ENCODE peak calls at places on chromosomes 16 and 17, in seven cellular contexts. Y, J, I, F, U, L and N are unnamed samples.

GRCh38 chr17:69945698-69946185 is 129.3 kb upstream of the KCNJ16 start:
- DNase-seq in L (no peak), Y (no peak), F (no peak), I (no peak), J (peak; percentile 17), U (no peak), N (no peak)

GRCh38 chr17:82297280-82297803 is 20.1 kb downstream of the CD7 start:
- DNase-seq in Y (peak; percentile 93), I (no peak), U (no peak), J (no peak), L (peak; percentile 90), F (peak; percentile 90), N (peak; percentile 90)

GRCh38 chr16:9068886-9069285 is 22.6 kb upstream of the HAPSTR1 start:
- DNase-seq in Y (no peak), J (no peak), L (no peak), I (no peak), F (no peak), U (no peak), N (no peak)

GRCh38 chr16:85285681-85286065 is 173.4 kb upstream of the CIBAR2 start:
- DNase-seq in L (no peak), F (no peak), U (no peak), Y (no peak), J (no peak), I (no peak), N (no peak)

GRCh38 chr16:16151315-16151714 is 72.0 kb downstream of the ABCC6 start:
- DNase-seq in J (peak; percentile 65), I (no peak), F (no peak), Y (no peak), L (no peak), U (no peak), N (no peak)

GRCh38 chr17:29155966-29156338 is 24.2 kb downstream of the MYO18A start:
- DNase-seq in L (no peak), I (no peak), Y (no peak), F (no peak), U (no peak), J (peak; percentile 68), N (no peak)

GRCh38 chr16:4501071-4501478 is 24.9 kb downstream of the HMOX2 start:
- DNase-seq in U (no peak), L (no peak), Y (no peak), J (peak; percentile 50), F (no peak), I (no peak), N (no peak)

GRCh38 chr17:81867123-81867951 is 3.8 kb downstream of the ARHGDIA start:
- DNase-seq in F (no peak), J (peak; percentile 52), I (no peak), L (no peak), U (no peak), Y (no peak), N (no peak)

GRCh38 chr16:78748471-78748929 is 649.0 kb downstream of the WWOX start:
- DNase-seq in L (peak; percentile 69), I (no peak), Y (no peak), U (no peak), F (no peak), J (no peak), N (no peak)

GRCh38 chr16:74462361-74462760 is 41.1 kb upstream of the CLEC18B start:
- DNase-seq in F (no peak), Y (no peak), L (no peak), I (no peak), U (no peak), J (no peak), N (no peak)

GRCh38 chr16:85718682-85719081 is 29.9 kb upstream of the GINS2 start:
- DNase-seq in U (no peak), I (no peak), Y (peak; percentile 70), L (no peak), J (no peak), F (no peak), N (no peak)

GRCh38 chr17:30716461-30717289 is 107.8 kb downstream of the CRLF3 start:
- DNase-seq in I (no peak), F (no peak), Y (no peak), U (no peak), L (no peak), J (peak; percentile 16), N (no peak)

GRCh38 chr16:52399116-52399515 is 147.8 kb downstream of the TOX3 start:
- DNase-seq in L (no peak), F (no peak), J (no peak), U (no peak), I (no peak), Y (no peak), N (no peak)

GRCh38 chr17:68296217-68297140 is 5.2 kb downstream of the ARSG start:
- DNase-seq in J (no peak), Y (no peak), F (peak; percentile 35), I (no peak), U (no peak), L (peak; percentile 95), N (no peak)

GRCh38 chr17:68433211-68433610 is 24.1 kb downstream of the WIPI1 start:
- DNase-seq in F (no peak), J (no peak), I (no peak), U (no peak), Y (no peak), L (no peak), N (no peak)

GRCh38 chr16:35252356-35252936 is 1793.0 kb downstream of the TP53TG3F start:
- DNase-seq in J (peak; percentile 1), F (no peak), Y (no peak), I (no peak), U (no peak), L (no peak), N (no peak)

GRCh38 chr17:69437475-69437874 is 23.0 kb downstream of the MAP2K6 start:
- DNase-seq in F (no peak), U (no peak), Y (no peak), L (no peak), J (no peak), I (no peak), N (no peak)

GRCh38 chr16:19521471-19522368 is at the start of gene GDE1:
- DNase-seq in Y (peak; percentile 94), U (peak; percentile 69), F (peak; percentile 94), J (peak; percentile 86), I (peak; percentile 82), L (peak; percentile 97), N (peak; percentile 82)

GRCh38 chr17:57549996-57550395 is 195.1 kb downstream of the CCDC182 start:
- DNase-seq in F (no peak), Y (no peak), I (no peak), U (no peak), L (no peak), J (no peak), N (no peak)

GRCh38 chr16:27476240-27476639 is 73.5 kb downstream of the GTF3C1 start:
- DNase-seq in J (peak; percentile 17), U (no peak), I (no peak), F (no peak), Y (no peak), L (no peak), N (no peak)

GRCh38 chr16:89737341-89738071 is 16.2 kb downstream of the ZNF276 start:
- DNase-seq in F (no peak), J (no peak), U (no peak), L (no peak), I (no peak), Y (no peak), N (no peak)

DNA sequence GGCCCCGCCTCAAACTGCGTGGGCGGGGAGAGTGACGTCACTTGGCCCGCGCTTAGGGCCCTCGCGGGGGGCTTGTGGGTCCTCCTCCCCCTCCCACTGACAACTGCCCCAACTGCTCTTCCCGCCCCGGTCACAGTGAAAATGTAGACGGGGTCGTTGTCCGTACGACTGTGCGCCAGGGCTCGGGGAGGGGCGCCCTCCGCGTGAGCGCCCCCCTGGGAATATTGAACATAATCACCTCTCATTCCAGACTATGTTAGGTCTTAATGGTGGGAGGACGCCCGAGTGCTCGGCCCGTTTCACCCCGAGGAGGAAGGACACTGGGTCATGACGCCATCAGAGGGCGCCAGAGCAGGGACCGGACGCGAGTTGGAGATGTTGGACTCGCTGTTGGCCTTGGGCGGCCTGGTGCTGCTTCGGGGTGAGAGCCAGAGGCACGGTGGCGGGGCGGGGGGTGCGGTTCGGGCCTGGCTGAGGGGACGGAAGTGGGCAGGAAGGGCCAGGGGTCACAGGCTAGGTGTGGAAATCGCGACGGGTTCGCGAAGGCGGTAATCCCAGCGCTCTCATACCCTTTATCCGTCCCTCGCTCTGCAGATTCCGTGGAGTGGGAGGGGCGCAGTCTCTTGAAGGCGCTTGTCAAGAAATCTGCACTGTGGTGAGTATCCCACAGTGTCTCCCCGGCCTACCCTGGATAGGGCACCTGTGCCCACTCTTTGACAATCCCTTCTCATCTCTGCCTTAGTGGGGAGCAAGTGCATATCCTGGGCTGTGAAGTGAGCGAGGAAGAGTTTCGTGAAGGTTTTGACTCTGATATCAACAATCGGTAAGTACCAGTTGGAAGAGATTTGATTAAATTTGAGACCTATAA is at the start of gene ELP5:
- DNase-seq in U (peak; percentile 92), Y (peak; percentile 97), J (peak; percentile 94), L (peak; percentile 88), I (peak; percentile 93), F (peak; percentile 91), N (peak; percentile 90)
- TF ChIP-seq POLR2A in U (peak; percentile 6), Y (peak; percentile 90), J (peak; percentile 88), L (peak; percentile 43), I (peak; percentile 83), F (no peak), N (peak; percentile 68)

DNA sequence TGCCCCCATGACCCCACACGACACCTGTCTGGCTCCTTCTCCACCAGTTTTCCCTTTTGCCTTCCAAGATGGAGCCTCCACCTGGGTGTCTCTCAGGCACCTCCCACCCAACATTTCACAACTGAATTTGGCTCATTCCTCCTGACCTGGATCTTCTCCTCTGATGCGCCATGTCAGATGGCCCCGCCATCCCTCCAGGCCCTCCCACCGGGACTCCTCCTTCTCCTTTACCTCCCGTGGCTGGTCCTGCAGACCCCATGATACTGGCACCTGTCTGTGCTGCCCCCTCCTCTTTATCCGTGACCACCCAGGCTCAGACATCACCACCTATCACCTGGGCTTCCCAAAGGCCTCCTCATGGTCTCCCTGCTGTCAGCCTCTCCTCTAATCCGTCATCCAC is 4.7 kb downstream of the TRPV3 start:
- DNase-seq in U (no peak), I (no peak), J (no peak), L (no peak), F (no peak), Y (no peak), N (no peak)
- TF ChIP-seq POLR2A in U (no peak), I (no peak), J (no peak), L (no peak), F (no peak), Y (no peak), N (no peak)

GRCh38 chr16:67109407-67110135 is at the start of gene PHAF1:
- DNase-seq in J (peak; percentile 83), I (peak; percentile 97), Y (peak; percentile 95), U (peak; percentile 71), F (peak; percentile 89), L (peak; percentile 95), N (peak; percentile 90)
- TF ChIP-seq POLR2A in J (no peak), I (peak; percentile 61), Y (peak; percentile 98), U (peak; percentile 97), F (no peak), L (peak; percentile 93), N (peak; percentile 86)

DNA sequence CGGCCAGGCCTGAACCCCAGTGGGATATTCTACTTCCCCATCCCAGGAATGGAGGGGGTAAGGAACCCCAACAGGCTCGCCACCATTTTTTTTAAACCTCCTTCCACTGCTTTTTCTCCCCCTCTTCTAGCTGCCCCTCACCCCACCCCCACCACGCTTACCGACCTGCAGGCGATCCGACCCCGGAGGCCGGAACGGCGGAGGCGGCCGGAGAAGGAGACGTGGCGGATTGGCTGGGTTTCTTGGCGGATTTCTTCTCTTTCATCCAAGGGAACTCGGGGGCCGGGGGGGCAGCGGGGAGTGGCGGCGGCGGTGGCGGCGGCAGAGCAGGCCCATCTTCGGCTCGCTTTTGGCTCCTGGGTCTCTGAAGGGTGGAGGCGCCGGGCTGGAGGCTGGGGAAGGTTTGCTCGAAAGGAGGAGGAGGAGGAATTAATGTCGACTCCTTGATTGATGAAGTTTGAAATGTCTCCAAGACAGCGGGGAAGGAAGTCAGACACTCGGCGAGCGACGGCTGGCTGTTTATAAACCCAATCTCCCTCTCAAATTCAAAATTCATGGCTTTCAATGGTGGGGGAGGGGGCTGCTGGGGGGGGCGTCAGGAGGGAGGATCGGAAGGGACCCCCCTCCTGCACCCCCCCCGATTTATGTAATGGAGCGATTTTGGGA is 420 bp downstream of the HOXB2 start:
- DNase-seq in U (no peak), I (no peak), Y (no peak), J (peak; percentile 93), L (peak; percentile 16), F (peak; percentile 73), N (no peak)
- TF ChIP-seq POLR2A in U (no peak), I (no peak), Y (no peak), J (peak; percentile 31), L (no peak), F (no peak), N (peak; percentile 25)